ENCODE peak calls at places on chromosomes 6 and 20, in four cellular contexts. T is AML-193, M is choroid plexus epithelial cell, W is fibroblast of mammary gland. Q is an unnamed sample.

GRCh38 chr20:43404880-43405279 is 52.8 kb upstream of the SRSF6 start:
- DNase-seq in T (peak; percentile 10), M (no peak), W (peak; percentile 31), Q (no peak)

GRCh38 chr6:88492824-88493223 is 326.7 kb upstream of the CNR1 start:
- DNase-seq in T (no peak), M (peak; percentile 77), W (peak; percentile 79), Q (peak; percentile 28)

GRCh38 chr6:153804755-153805330 is 234.2 kb upstream of the OPRM1 start:
- DNase-seq in T (no peak), M (no peak), W (no peak), Q (no peak)

GRCh38 chr6:5411414-5411813 is 150.1 kb downstream of the FARS2 start:
- DNase-seq in T (no peak), M (no peak), W (no peak), Q (no peak)

GRCh38 chr6:747006-747405 is 54.1 kb upstream of the EXOC2 start:
- DNase-seq in T (no peak), M (no peak), W (no peak), Q (no peak)

GRCh38 chr6:56400273-56400672 is 152.9 kb upstream of the COL21A1 start:
- DNase-seq in T (no peak), M (no peak), W (no peak), Q (no peak)

GRCh38 chr6:137799950-137800568 is 67.0 kb upstream of the TNFAIP3 start:
- DNase-seq in T (peak; percentile 76), M (peak; percentile 84), W (peak; percentile 76), Q (peak; percentile 67)

GRCh38 chr20:1939270-1939595 is 44.0 kb downstream of the SIRPA start:
- DNase-seq in T (no peak), M (no peak), W (no peak), Q (no peak)

GRCh38 chr20:18545566-18545965 is 21.7 kb upstream of the SMIM26 start:
- DNase-seq in T (no peak), M (no peak), W (no peak), Q (no peak)

Q was measured in IMR-90.